ENCODE peak calls at places on chromosome 9, in seven cellular contexts. One of them, this sample, is unnamed.

GRCh38 chr9:33290247-33290993 is at the start of gene NFX1:
- DNase-seq in neural crest cell: peak; percentile 91
- DNase-seq in suprapubic skin: peak; percentile 99
- DNase-seq in pancreas: peak; percentile 97
- DNase-seq in retinal pigment epithelial cell: peak; percentile 97
- DNase-seq in upper lobe of right lung: peak; percentile 99
- DNase-seq in AG09309: peak; percentile 94
- DNase-seq in this sample: peak; percentile 99

GRCh38 chr9:13626601-13627000 is 347.1 kb upstream of the MPDZ start:
- DNase-seq in neural crest cell: no peak
- DNase-seq in suprapubic skin: no peak
- DNase-seq in pancreas: no peak
- DNase-seq in retinal pigment epithelial cell: no peak
- DNase-seq in upper lobe of right lung: no peak
- DNase-seq in AG09309: no peak
- DNase-seq in this sample: no peak

GRCh38 chr9:26744362-26744965 is 148.1 kb downstream of the CAAP1 start:
- DNase-seq in neural crest cell: no peak
- DNase-seq in suprapubic skin: no peak
- DNase-seq in pancreas: no peak
- DNase-seq in retinal pigment epithelial cell: no peak
- DNase-seq in upper lobe of right lung: no peak
- DNase-seq in AG09309: no peak
- DNase-seq in this sample: no peak

GRCh38 chr9:124814178-124814535 is 37.2 kb downstream of the OLFML2A start:
- DNase-seq in neural crest cell: no peak
- DNase-seq in suprapubic skin: no peak
- DNase-seq in pancreas: no peak
- DNase-seq in retinal pigment epithelial cell: no peak
- DNase-seq in upper lobe of right lung: no peak
- DNase-seq in AG09309: no peak
- DNase-seq in this sample: no peak

GRCh38 chr9:79969383-79969782 is 397.6 kb downstream of the TLE4 start:
- DNase-seq in neural crest cell: no peak
- DNase-seq in suprapubic skin: no peak
- DNase-seq in pancreas: no peak
- DNase-seq in retinal pigment epithelial cell: no peak
- DNase-seq in upper lobe of right lung: no peak
- DNase-seq in AG09309: no peak
- DNase-seq in this sample: no peak

GRCh38 chr9:17589771-17590170 is 10.9 kb downstream of the SH3GL2 start:
- DNase-seq in neural crest cell: no peak
- DNase-seq in suprapubic skin: no peak
- DNase-seq in pancreas: no peak
- DNase-seq in retinal pigment epithelial cell: no peak
- DNase-seq in upper lobe of right lung: no peak
- DNase-seq in AG09309: no peak
- DNase-seq in this sample: no peak

GRCh38 chr9:136058801-136059302 is 36.2 kb downstream of the NACC2 start:
- DNase-seq in neural crest cell: no peak
- DNase-seq in suprapubic skin: no peak
- DNase-seq in pancreas: no peak
- DNase-seq in retinal pigment epithelial cell: no peak
- DNase-seq in upper lobe of right lung: peak; percentile 60
- DNase-seq in AG09309: no peak
- DNase-seq in this sample: peak; percentile 84

GRCh38 chr9:35733109-35733541 is 659 bp downstream of the CREB3 start:
- DNase-seq in neural crest cell: no peak
- DNase-seq in suprapubic skin: no peak
- DNase-seq in pancreas: no peak
- DNase-seq in retinal pigment epithelial cell: no peak
- DNase-seq in upper lobe of right lung: no peak
- DNase-seq in AG09309: no peak
- DNase-seq in this sample: no peak

GRCh38 chr9:105088499-105088898 is 156.0 kb upstream of the SLC44A1 start:
- DNase-seq in neural crest cell: no peak
- DNase-seq in suprapubic skin: no peak
- DNase-seq in pancreas: no peak
- DNase-seq in retinal pigment epithelial cell: no peak
- DNase-seq in upper lobe of right lung: no peak
- DNase-seq in AG09309: no peak
- DNase-seq in this sample: no peak

GRCh38 chr9:116190997-116191396 is 37.4 kb downstream of the PAPPA start:
- DNase-seq in neural crest cell: no peak
- DNase-seq in suprapubic skin: no peak
- DNase-seq in pancreas: no peak
- DNase-seq in retinal pigment epithelial cell: no peak
- DNase-seq in upper lobe of right lung: no peak
- DNase-seq in AG09309: peak; percentile 39
- DNase-seq in this sample: no peak

DNA sequence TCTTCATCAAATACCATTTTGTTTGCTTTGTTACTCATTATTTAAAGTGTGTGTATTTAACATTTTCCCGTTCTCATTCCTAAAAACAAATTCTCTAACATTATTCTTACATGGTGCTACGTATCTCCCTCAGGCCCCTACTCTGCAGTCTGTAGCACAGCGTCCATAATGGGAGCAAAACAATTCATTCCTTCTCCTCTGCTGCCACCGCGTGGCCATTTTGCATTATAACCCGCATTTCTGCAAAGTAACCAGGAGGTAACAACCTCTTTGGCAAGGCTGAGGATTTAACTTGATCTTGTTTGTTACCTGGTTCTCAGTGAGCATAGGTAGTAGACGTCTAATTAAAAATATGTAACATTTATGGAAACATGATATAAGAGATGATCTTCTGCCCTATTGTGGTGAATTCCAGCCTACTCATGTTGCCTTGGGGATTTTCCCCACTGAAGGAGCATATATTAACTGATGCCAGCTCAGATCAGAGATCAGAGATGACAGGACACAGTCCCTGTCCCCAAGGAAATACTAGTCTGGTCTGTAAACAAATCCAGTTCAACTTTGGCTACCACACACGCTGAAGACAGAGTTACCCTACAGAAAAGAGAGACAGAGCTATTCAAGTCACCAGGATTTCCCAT is 10.5 kb downstream of the OR1K1 start:
- DNase-seq in neural crest cell: peak; percentile 71
- DNase-seq in suprapubic skin: peak; percentile 79
- DNase-seq in pancreas: peak; percentile 52
- DNase-seq in retinal pigment epithelial cell: no peak
- DNase-seq in upper lobe of right lung: peak; percentile 74
- DNase-seq in AG09309: peak; percentile 27
- DNase-seq in this sample: no peak
- TF ChIP-seq CTCF in neural crest cell: peak; percentile 92
- TF ChIP-seq CTCF in suprapubic skin: peak; percentile 53
- TF ChIP-seq CTCF in pancreas: peak; percentile 41
- TF ChIP-seq CTCF in retinal pigment epithelial cell: peak; percentile 68
- TF ChIP-seq CTCF in upper lobe of right lung: peak; percentile 77
- TF ChIP-seq CTCF in AG09309: peak; percentile 58
- TF ChIP-seq CTCF in this sample: peak; percentile 96

DNA sequence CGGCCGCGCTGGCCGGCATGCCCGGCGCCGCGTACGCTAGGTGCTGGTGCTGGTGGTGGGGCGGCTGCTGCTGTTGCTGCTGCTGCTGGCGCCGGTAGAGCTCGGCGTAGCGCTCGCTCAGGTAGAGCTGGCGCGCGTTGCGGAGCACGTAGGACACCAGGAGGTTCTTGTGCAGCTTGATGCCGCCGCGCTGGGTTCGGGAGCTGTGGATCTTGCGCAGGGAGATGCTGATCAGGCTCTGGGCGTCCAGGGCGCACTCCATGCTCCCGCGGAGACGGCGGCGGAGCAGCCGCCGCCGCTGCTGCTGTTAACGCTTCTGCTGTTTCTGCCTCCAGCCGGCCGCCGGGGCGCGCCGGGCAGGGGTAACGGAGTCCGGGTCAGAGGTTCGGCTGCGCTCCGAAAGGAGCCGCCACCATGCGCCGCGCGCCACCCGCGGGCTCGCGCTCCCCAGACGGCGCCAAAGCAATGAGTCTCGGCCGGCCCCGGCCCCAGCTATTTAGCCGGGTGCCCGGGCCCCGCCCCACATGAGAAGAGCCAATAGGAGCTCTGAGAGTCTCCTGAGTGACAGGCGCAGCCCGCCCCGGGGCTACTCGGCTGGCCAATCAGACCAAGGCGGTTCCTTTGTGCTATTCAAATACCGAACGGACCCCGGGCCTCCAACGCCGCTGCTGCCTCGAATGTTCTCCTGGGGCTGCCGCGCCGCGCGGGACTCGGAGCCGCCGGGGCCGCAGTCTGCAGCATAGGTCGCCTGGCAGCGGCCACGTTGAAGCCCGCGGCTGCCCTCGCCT is at the start of gene IER5L:
- DNase-seq in neural crest cell: peak; percentile 96
- DNase-seq in suprapubic skin: peak; percentile 97
- DNase-seq in pancreas: peak; percentile 92
- DNase-seq in retinal pigment epithelial cell: peak; percentile 77
- DNase-seq in upper lobe of right lung: peak; percentile 96
- DNase-seq in AG09309: peak; percentile 77
- DNase-seq in this sample: peak; percentile 98
- TF ChIP-seq CTCF in neural crest cell: no peak
- TF ChIP-seq CTCF in suprapubic skin: no peak
- TF ChIP-seq CTCF in pancreas: no peak
- TF ChIP-seq CTCF in retinal pigment epithelial cell: peak; percentile 4
- TF ChIP-seq CTCF in upper lobe of right lung: no peak
- TF ChIP-seq CTCF in AG09309: no peak
- TF ChIP-seq CTCF in this sample: peak; percentile 47

GRCh38 chr9:127892831-127893230 is 6.6 kb downstream of the ST6GALNAC6 start:
- DNase-seq in neural crest cell: no peak
- DNase-seq in suprapubic skin: no peak
- DNase-seq in pancreas: no peak
- DNase-seq in retinal pigment epithelial cell: no peak
- DNase-seq in upper lobe of right lung: no peak
- DNase-seq in AG09309: no peak
- DNase-seq in this sample: no peak
- TF ChIP-seq CTCF in neural crest cell: no peak
- TF ChIP-seq CTCF in suprapubic skin: no peak
- TF ChIP-seq CTCF in pancreas: no peak
- TF ChIP-seq CTCF in retinal pigment epithelial cell: no peak
- TF ChIP-seq CTCF in upper lobe of right lung: no peak
- TF ChIP-seq CTCF in AG09309: no peak
- TF ChIP-seq CTCF in this sample: no peak

GRCh38 chr9:21070171-21070571 is 7.6 kb downstream of the IFNB1 start:
- DNase-seq in neural crest cell: no peak
- DNase-seq in suprapubic skin: no peak
- DNase-seq in pancreas: no peak
- DNase-seq in retinal pigment epithelial cell: peak; percentile 88
- DNase-seq in upper lobe of right lung: no peak
- DNase-seq in AG09309: peak; percentile 85
- DNase-seq in this sample: no peak
- TF ChIP-seq CTCF in neural crest cell: peak; percentile 42
- TF ChIP-seq CTCF in suprapubic skin: peak; percentile 23
- TF ChIP-seq CTCF in pancreas: no peak
- TF ChIP-seq CTCF in retinal pigment epithelial cell: no peak
- TF ChIP-seq CTCF in upper lobe of right lung: peak; percentile 35
- TF ChIP-seq CTCF in AG09309: peak; percentile 19
- TF ChIP-seq CTCF in this sample: peak; percentile 67

GRCh38 chr9:93134018-93134739 is at the start of gene NINJ1:
- DNase-seq in neural crest cell: peak; percentile 43
- DNase-seq in suprapubic skin: peak; percentile 84
- DNase-seq in pancreas: peak; percentile 66
- DNase-seq in retinal pigment epithelial cell: no peak
- DNase-seq in upper lobe of right lung: peak; percentile 89
- DNase-seq in AG09309: no peak
- DNase-seq in this sample: peak; percentile 72
- TF ChIP-seq CTCF in neural crest cell: no peak
- TF ChIP-seq CTCF in suprapubic skin: no peak
- TF ChIP-seq CTCF in pancreas: no peak
- TF ChIP-seq CTCF in retinal pigment epithelial cell: no peak
- TF ChIP-seq CTCF in upper lobe of right lung: no peak
- TF ChIP-seq CTCF in AG09309: no peak
- TF ChIP-seq CTCF in this sample: no peak

GRCh38 chr9:114238919-114239879 is 83.7 kb upstream of the ORM1 start:
- DNase-seq in neural crest cell: no peak
- DNase-seq in suprapubic skin: no peak
- DNase-seq in pancreas: no peak
- DNase-seq in retinal pigment epithelial cell: no peak
- DNase-seq in upper lobe of right lung: no peak
- DNase-seq in AG09309: peak; percentile 72
- DNase-seq in this sample: no peak
- TF ChIP-seq CTCF in neural crest cell: no peak
- TF ChIP-seq CTCF in suprapubic skin: no peak
- TF ChIP-seq CTCF in pancreas: no peak
- TF ChIP-seq CTCF in retinal pigment epithelial cell: peak; percentile 41
- TF ChIP-seq CTCF in upper lobe of right lung: peak; percentile 6
- TF ChIP-seq CTCF in AG09309: peak; percentile 59
- TF ChIP-seq CTCF in this sample: peak; percentile 48

DNA sequence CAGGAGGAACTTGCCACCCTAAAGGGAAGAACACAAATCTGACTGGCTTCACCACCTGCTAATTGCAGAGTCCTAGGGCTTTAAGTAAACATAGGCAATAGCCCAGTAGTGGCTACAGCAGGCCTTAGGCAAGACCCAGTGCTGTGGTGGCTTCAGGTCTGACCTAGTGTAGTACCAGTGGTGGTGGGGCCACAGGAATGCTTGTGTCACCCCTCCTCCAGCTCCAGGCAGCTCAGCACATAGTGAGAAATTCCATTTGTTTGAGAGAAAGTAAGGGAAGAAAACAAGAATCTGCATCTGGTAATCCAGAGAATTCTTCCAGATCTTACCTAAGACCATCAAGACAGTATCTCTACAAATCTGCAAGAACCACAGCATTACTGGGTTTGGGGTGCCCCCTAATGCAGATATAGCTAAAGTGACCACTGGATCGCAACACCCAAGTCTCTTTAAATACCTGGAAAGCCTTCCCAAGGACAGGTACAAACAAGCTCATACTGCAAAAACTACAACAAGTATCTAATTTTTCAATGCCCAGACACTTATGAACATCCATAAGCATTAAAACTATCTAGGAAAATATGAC is 102.6 kb upstream of the TRPM3 start:
- DNase-seq in neural crest cell: no peak
- DNase-seq in suprapubic skin: no peak
- DNase-seq in pancreas: no peak
- DNase-seq in retinal pigment epithelial cell: no peak
- DNase-seq in upper lobe of right lung: no peak
- DNase-seq in AG09309: peak; percentile 11
- DNase-seq in this sample: no peak
- TF ChIP-seq CTCF in neural crest cell: no peak
- TF ChIP-seq CTCF in suprapubic skin: no peak
- TF ChIP-seq CTCF in pancreas: no peak
- TF ChIP-seq CTCF in retinal pigment epithelial cell: peak; percentile 9
- TF ChIP-seq CTCF in upper lobe of right lung: no peak
- TF ChIP-seq CTCF in AG09309: peak; percentile 10
- TF ChIP-seq CTCF in this sample: no peak

GRCh38 chr9:91775011-91775707 is 174.9 kb downstream of the ROR2 start:
- DNase-seq in neural crest cell: peak; percentile 75
- DNase-seq in suprapubic skin: no peak
- DNase-seq in pancreas: peak; percentile 40
- DNase-seq in retinal pigment epithelial cell: no peak
- DNase-seq in upper lobe of right lung: no peak
- DNase-seq in AG09309: no peak
- DNase-seq in this sample: no peak
- TF ChIP-seq CTCF in neural crest cell: peak; percentile 85
- TF ChIP-seq CTCF in suprapubic skin: peak; percentile 67
- TF ChIP-seq CTCF in pancreas: peak; percentile 71
- TF ChIP-seq CTCF in retinal pigment epithelial cell: peak; percentile 91
- TF ChIP-seq CTCF in upper lobe of right lung: peak; percentile 84
- TF ChIP-seq CTCF in AG09309: peak; percentile 80
- TF ChIP-seq CTCF in this sample: peak; percentile 89